ENCODE peak calls at places on chromosomes 3 and 15, in four cellular contexts. E is MCF 10A, D is stromal cell of bone marrow, L is epithelial cell of esophagus. P is an unnamed sample.

GRCh38 chr15:83733206-83733605 is 79.3 kb downstream of the ADAMTSL3 start:
- DNase-seq in L (peak), E (peak), D (no peak), P (no peak)

GRCh38 chr15:90837052-90837621 is 31.3 kb upstream of the FURIN start:
- DNase-seq in D (no peak), E (peak), L (no peak), P (no peak)

GRCh38 chr15:95875141-95875643 is 455.3 kb upstream of the NR2F2 start:
- DNase-seq in L (peak), E (peak), D (peak), P (no peak)

GRCh38 chr3:159856496-159857098 is 132.0 kb upstream of the IL12A start:
- DNase-seq in E (no peak), D (no peak), L (no peak), P (no peak)

GRCh38 chr3:149765762-149766334 is 13.6 kb upstream of the COMMD2 start:
- DNase-seq in D (peak), E (peak), L (peak), P (no peak)

GRCh38 chr3:52240886-52241244 is 1.9 kb upstream of the TWF2 start:
- DNase-seq in L (no peak), E (no peak), D (no peak), P (no peak)

GRCh38 chr3:134824676-134825290 is 29.7 kb downstream of the EPHB1 start:
- DNase-seq in L (no peak), D (no peak), E (no peak), P (no peak)

GRCh38 chr3:23490459-23490858 is 287.3 kb downstream of the UBE2E2 start:
- DNase-seq in L (peak), D (peak), E (peak), P (no peak)

GRCh38 chr3:178823556-178824229 is 247.9 kb downstream of the ZMAT3 start:
- DNase-seq in E (no peak), L (no peak), D (peak), P (no peak)

P was measured in posterior vena cava.